ENCODE peak calls at places on chromosome 1, in ten cellular contexts. I, N, E, B, H, P, A, Z, Y and R are unnamed samples.

GRCh38 chr1:22239378-22239777 is 96.5 kb upstream of the WNT4 start:
- DNase-seq in Z (no peak), N (no peak), H (no peak), P (no peak), B (peak; percentile 45), Y (no peak), I (no peak), A (no peak), E (no peak), R (peak; percentile 68)

GRCh38 chr1:44170281-44170823 is 28.9 kb upstream of the KLF18 start:
- DNase-seq in P (no peak), E (no peak), B (no peak), A (no peak), N (no peak), Z (peak; percentile 22), I (no peak), Y (no peak), H (no peak), R (no peak)

GRCh38 chr1:214439352-214440119 is 111.9 kb downstream of the PTPN14 start:
- DNase-seq in E (peak; percentile 30), N (peak; percentile 70), I (no peak), B (peak; percentile 44), Z (no peak), A (peak; percentile 68), H (peak; percentile 30), P (peak; percentile 68), Y (no peak), R (peak; percentile 58)

GRCh38 chr1:232718928-232719927 is 86.0 kb upstream of the MAP10 start:
- DNase-seq in B (no peak), H (no peak), Y (no peak), P (no peak), A (no peak), I (no peak), Z (no peak), N (no peak), E (no peak), R (no peak)

GRCh38 chr1:15669074-15669473 is 15.0 kb upstream of the PLEKHM2 start:
- DNase-seq in B (no peak), Y (no peak), A (no peak), H (no peak), E (no peak), I (no peak), N (no peak), P (no peak), Z (no peak), R (no peak)

GRCh38 chr1:246836169-246836568 is 95.6 kb downstream of the AHCTF1 start:
- DNase-seq in E (no peak), Z (no peak), B (no peak), P (no peak), Y (no peak), N (no peak), I (no peak), A (no peak), H (no peak), R (no peak)

GRCh38 chr1:203340112-203340804 is 10.7 kb downstream of the FMOD start:
- DNase-seq in P (peak; percentile 69), H (peak; percentile 62), Y (peak; percentile 49), N (peak; percentile 90), I (no peak), Z (peak; percentile 65), E (peak; percentile 42), A (peak; percentile 75), B (peak; percentile 75), R (peak; percentile 82)

GRCh38 chr1:175193339-175193950 is 869 bp upstream of the KIAA0040 start:
- DNase-seq in A (no peak), Y (no peak), N (no peak), H (no peak), I (no peak), P (peak; percentile 22), Z (no peak), B (no peak), E (no peak), R (no peak)

GRCh38 chr1:1298861-1299685 is 8.7 kb downstream of the ACAP3 start:
- DNase-seq in I (no peak), E (no peak), P (no peak), N (no peak), A (no peak), Z (no peak), Y (no peak), H (no peak), B (no peak), R (no peak)

GRCh38 chr1:197958861-197959260 is 41.7 kb downstream of the LHX9 start:
- DNase-seq in A (no peak), H (no peak), B (no peak), P (no peak), N (peak; percentile 47), E (no peak), I (no peak), Z (no peak), Y (no peak), R (no peak)

GRCh38 chr1:118785246-118785645 is 202.9 kb downstream of the TBX15 start:
- DNase-seq in Y (no peak), P (no peak), I (no peak), A (peak; percentile 6), N (peak; percentile 28), B (no peak), Z (no peak), H (no peak), E (no peak), R (peak; percentile 51)

GRCh38 chr1:209516771-209517471 is 66.6 kb upstream of the CAMK1G start:
- DNase-seq in N (no peak), P (no peak), Z (no peak), A (no peak), E (no peak), Y (no peak), I (no peak), H (no peak), B (no peak), R (no peak)

GRCh38 chr1:226653311-226653921 is 85.7 kb downstream of the ITPKB start:
- DNase-seq in P (peak; percentile 56), A (no peak), H (no peak), I (no peak), Z (no peak), E (no peak), Y (peak; percentile 72), N (no peak), B (no peak), R (no peak)

GRCh38 chr1:44078087-44078486 is 40.5 kb upstream of the KLF17 start:
- DNase-seq in H (no peak), N (no peak), P (no peak), Z (no peak), B (no peak), I (no peak), A (no peak), Y (no peak), E (no peak), R (no peak)

GRCh38 chr1:203592156-203592555 is 34.5 kb upstream of the ATP2B4 start:
- DNase-seq in B (no peak), A (no peak), E (no peak), N (no peak), Y (no peak), H (peak; percentile 20), P (peak; percentile 26), I (no peak), Z (no peak), R (no peak)